ENCODE peak calls at places on chromosomes 16 and 17, in six cellular contexts. E is GM12878, H is K562, G is GM12892, N is HepG2, K is H1. B is an unnamed sample.

GRCh38 chr17:79843917-79844815 is 4.9 kb upstream of the CBX4 start:
- DNase-seq in E (no peak), H (no peak), G (no peak), N (no peak), K (peak), B (no peak)

GRCh38 chr17:40099627-40100418 is 566 bp downstream of the NR1D1 start:
- DNase-seq in E (no peak), H (no peak), G (no peak), N (no peak), K (no peak), B (no peak)

GRCh38 chr16:72198021-72198420 is 26.1 kb upstream of the PMFBP1 start:
- DNase-seq in E (no peak), H (no peak), G (no peak), N (no peak), K (no peak), B (no peak)

GRCh38 chr17:60600490-60601431 is 768 bp downstream of the PPM1D start:
- DNase-seq in E (peak), H (peak), G (no peak), N (peak), K (peak), B (peak)

GRCh38 chr16:2468725-2469398 is 2.2 kb upstream of the NTN3 start:
- DNase-seq in E (peak), H (peak), G (peak), N (no peak), K (peak), B (no peak)

GRCh38 chr17:6506679-6507231 is 49.6 kb downstream of the PITPNM3 start:
- DNase-seq in E (no peak), H (no peak), G (no peak), N (no peak), K (no peak), B (no peak)

GRCh38 chr16:27367463-27368357 is 34.3 kb upstream of the IL21R start:
- DNase-seq in E (peak), H (peak), G (peak), N (peak), K (peak), B (peak)

GRCh38 chr17:35645923-35646322 is 58.8 kb downstream of the AP2B1 start:
- DNase-seq in E (no peak), H (no peak), G (no peak), N (no peak), K (no peak), B (no peak)

GRCh38 chr17:60224064-60224463 is 74.3 kb downstream of the CA4 start:
- DNase-seq in E (no peak), H (no peak), G (no peak), N (no peak), K (no peak), B (no peak)

DNA sequence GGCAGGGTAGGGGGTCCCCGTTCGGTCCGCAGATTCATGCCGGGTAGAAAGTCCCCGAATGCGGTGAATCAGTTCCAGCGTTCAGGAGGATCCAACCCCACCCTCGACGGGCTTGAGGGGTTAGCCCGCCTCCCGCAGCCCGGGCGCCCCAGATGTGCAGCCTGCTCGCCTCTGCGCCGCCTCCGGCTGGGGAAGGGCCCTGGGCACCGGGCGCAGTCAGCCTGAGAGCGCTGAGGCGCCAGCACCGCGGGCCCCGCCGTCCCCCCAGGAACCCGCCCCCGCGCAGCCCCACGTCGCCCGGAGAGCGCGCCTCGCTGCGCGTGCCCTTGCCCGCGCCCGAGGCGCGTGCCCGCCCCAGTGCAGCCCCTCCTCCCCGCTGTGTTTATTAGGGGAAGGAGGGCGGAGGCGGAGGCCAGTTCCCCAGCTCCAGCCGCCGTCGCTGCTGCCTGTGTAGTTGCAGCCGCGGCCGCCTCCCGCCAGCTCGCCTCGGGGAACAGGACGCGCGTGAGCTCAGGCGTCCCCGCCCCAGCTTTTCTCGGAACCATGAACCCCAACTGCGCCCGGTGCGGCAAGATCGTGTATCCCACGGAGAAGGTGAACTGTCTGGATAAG is at the start of gene LASP1:
- DNase-seq in E (peak), H (peak), G (peak), N (peak), K (peak), B (peak)
- TF ChIP-seq POLR2A in E (peak), H (peak), G (peak), N (peak), K (peak), B (peak)

GRCh38 chr17:49514374-49514738 is 19.3 kb downstream of the NGFR start:
- DNase-seq in E (no peak), H (peak), G (no peak), N (peak), K (peak), B (no peak)
- TF ChIP-seq TAF1 in E (no peak), H (no peak), G (no peak), N (no peak), K (no peak), B (no peak)

GRCh38 chr17:19728114-19728495 is 11.7 kb upstream of the SLC47A2 start:
- DNase-seq in E (no peak), H (no peak), G (no peak), N (peak), K (no peak), B (no peak)

GRCh38 chr17:19729900-19730299 is 13.5 kb upstream of the SLC47A2 start:
- DNase-seq in E (no peak), H (no peak), G (no peak), N (no peak), K (no peak), B (no peak)

GRCh38 chr17:19725486-19725885 is 9.1 kb upstream of the SLC47A2 start:
- DNase-seq in E (no peak), H (no peak), G (no peak), N (no peak), K (no peak), B (no peak)

GRCh38 chr17:19726615-19727376 is 10.4 kb upstream of the SLC47A2 start:
- DNase-seq in E (no peak), H (no peak), G (no peak), N (no peak), K (no peak), B (no peak)

GRCh38 chr17:19727466-19728113 is 11.2 kb upstream of the SLC47A2 start:
- DNase-seq in E (no peak), H (no peak), G (no peak), N (no peak), K (no peak), B (no peak)
- TF ChIP-seq POLR2AphosphoS5 in E (no peak), H (no peak), G (no peak), N (no peak), K (no peak), B (no peak)

GRCh38 chr17:65055708-65056638 is 567 bp downstream of the GNA13 start:
- DNase-seq in E (no peak), H (peak), G (no peak), N (peak), K (no peak), B (no peak)
- TF ChIP-seq POLR2A in E (no peak), H (no peak), G (peak), N (peak), K (peak), B (no peak)

DNA sequence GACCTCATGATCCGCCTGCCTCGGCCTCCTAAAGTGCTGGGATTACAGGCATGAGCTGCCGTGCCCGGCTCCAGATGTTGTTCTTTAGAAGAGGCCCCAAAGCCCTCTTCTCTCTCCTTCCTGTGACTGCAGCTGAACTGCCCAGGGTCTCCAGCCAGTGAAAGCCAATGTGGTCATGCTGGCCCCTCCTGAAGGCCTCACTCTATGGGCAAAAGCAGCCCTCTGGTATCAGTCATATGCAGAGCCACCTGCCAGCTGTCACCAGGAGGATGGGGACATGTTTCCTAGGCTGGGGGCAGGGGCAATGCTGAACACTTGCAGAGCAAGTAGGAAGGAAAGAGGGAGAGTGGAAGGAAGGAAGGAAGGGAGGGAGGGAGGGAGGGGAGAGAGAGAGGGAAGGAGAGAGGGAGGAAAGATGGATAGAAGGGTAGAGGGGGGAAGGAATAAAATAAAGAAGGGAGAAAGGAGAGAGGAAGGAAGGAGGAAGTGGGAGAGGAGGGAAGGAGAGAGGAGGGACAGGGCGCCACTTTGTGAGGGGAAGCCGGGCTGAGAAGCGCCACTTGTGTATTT is 36.0 kb downstream of the SOCS3 start:
- DNase-seq in E (no peak), H (no peak), G (no peak), N (no peak), K (no peak), B (no peak)
- TF ChIP-seq TAF1 in E (no peak), H (no peak), G (no peak), N (no peak), K (no peak), B (no peak)

B was measured in GM12891.